ENCODE peak calls at places on chromosomes 7 and 10, in ten cellular contexts. S, R, Q, J, T, P, D, Z, N and X are unnamed samples.

GRCh38 chr10:28331821-28332220 is 29.0 kb upstream of the MPP7 start:
- DNase-seq in P (no peak), S (no peak), J (no peak), T (no peak), Z (no peak), Q (no peak), N (no peak), R (no peak), D (no peak), X (no peak)

GRCh38 chr7:72161534-72161933 is 250.6 kb downstream of the CALN1 start:
- DNase-seq in S (no peak), D (no peak), J (no peak), P (no peak), T (no peak), Q (no peak), N (no peak), Z (no peak), R (no peak), X (no peak)

GRCh38 chr10:130171196-130171595 is 35.0 kb downstream of the GLRX3 start:
- DNase-seq in D (no peak), T (no peak), R (no peak), Z (no peak), J (no peak), N (no peak), S (no peak), P (no peak), Q (no peak), X (no peak)

GRCh38 chr10:22552888-22553378 is 161.4 kb downstream of the PIP4K2A start:
- DNase-seq in J (no peak), Q (no peak), N (peak), D (peak), T (no peak), R (no peak), Z (no peak), P (no peak), S (peak), X (no peak)

GRCh38 chr10:77925795-77926565 is 575 bp downstream of the DLG5 start:
- DNase-seq in J (no peak), T (peak), S (peak), R (peak), N (peak), D (peak), Z (no peak), P (peak), Q (peak), X (peak)

GRCh38 chr10:75288140-75288711 is 52.5 kb upstream of the COMTD1 start:
- DNase-seq in P (no peak), T (no peak), D (no peak), Z (no peak), R (no peak), N (no peak), J (no peak), S (no peak), Q (no peak), X (no peak)

GRCh38 chr10:92130622-92131270 is 160.1 kb downstream of the CPEB3 start:
- DNase-seq in J (no peak), R (no peak), Q (no peak), S (no peak), D (no peak), P (no peak), T (no peak), N (no peak), Z (no peak), X (no peak)

GRCh38 chr10:115355162-115355760 is 262.1 kb downstream of the ATRNL1 start:
- DNase-seq in Z (no peak), P (no peak), Q (no peak), D (peak), J (no peak), S (no peak), T (peak), N (no peak), R (no peak), X (no peak)

DNA sequence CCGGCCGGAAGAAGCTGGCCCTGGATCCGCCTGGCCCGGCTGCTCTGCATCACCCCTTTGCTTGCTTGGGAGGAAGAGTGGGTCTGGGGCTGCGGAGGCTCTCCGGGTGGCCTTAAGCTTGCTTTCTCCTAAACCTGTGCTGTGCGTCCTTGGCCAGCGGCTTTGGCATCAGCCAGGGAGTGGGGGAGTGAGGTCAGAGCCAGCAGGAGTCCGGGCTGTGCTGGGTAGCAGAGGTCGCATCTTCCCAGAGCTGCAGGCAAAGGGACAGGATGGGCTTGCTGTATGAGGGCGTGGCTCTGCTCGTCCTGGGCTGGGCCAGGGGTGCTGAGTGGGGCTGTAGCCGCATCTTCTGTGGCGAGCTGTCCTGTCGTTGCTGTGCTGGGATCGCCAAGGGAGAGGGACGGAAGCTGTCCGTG is 21.1 kb downstream of the BNIP3 start:
- DNase-seq in S (no peak), J (no peak), Z (no peak), R (no peak), Q (no peak), N (no peak), P (no peak), D (no peak), T (no peak), X (no peak)
- TF ChIP-seq POLR2A in S (no peak), J (no peak), Z (no peak), R (no peak), Q (no peak), N (no peak), P (no peak), D (no peak), T (no peak), X (no peak)

DNA sequence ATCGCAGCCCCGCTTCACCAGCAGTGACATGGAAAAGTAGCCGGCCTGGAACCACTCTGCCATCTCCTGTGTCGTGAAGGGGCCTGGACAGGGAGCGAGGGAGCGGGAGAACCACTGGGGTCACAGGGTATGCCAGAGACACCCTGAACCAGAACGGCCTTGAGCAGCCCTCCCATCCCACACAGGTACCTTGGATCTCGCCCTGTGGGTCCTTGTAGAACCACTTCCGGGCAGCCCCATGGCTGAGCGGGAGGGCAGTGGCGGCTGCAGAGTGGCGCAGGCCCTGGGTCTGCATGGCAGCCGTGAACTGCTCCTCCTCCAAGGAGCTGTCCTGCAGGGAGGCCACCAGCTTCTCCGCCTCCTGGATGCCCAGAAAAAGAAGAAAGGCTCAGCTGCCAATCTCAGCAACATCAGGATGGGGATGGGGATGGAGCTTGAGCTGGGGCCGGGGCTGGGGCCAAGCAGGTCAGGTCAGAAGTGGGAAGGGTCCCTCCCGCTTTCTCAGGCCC is 9.5 kb downstream of the GIGYF1 start:
- DNase-seq in T (no peak), D (no peak), N (no peak), Q (no peak), S (no peak), J (no peak), P (no peak), R (no peak), Z (no peak), X (peak)
- TF ChIP-seq POLR2A in T (no peak), D (no peak), N (no peak), Q (no peak), S (no peak), J (no peak), P (no peak), R (no peak), Z (no peak), X (no peak)

DNA sequence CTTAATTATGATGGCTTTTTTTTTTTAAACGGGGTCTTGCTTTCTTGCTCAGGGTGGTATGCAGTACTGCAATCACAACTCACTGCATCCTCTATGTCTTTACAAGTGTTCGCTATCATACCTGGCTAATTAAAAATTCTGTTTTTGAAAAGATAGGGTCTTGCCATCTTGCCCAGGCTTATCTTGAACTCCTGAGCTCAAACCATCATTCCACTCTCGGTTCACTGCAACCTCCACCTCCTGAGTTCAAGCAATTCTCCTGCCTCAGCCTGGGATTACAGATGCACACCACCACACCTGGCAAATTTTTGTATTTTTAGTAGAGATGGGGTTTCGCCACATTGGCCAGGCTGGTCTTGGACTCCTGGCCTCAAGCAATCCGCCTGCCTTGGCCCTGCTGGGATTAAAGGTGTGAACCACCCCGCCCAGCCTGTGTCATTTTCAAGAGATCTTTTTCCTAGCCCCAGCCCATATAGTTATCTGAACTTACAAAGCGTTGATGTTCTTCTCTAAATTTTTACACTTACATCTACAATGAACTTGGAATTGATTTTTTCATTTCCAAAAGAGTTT is 6.0 kb downstream of the HNRNPF start:
- DNase-seq in Q (no peak), P (no peak), R (no peak), D (no peak), N (no peak), J (no peak), Z (no peak), T (peak), S (no peak), X (no peak)
- TF ChIP-seq POLR2A in Q (no peak), P (no peak), R (no peak), D (no peak), N (no peak), J (no peak), Z (no peak), T (no peak), S (no peak), X (no peak)

GRCh38 chr7:32204361-32205018 is 134.3 kb upstream of the PDE1C start:
- DNase-seq in N (no peak), T (peak), S (peak), J (peak), R (no peak), D (peak), Z (peak), P (peak), Q (peak), X (no peak)
- TF ChIP-seq POLR2A in N (no peak), T (no peak), S (no peak), J (no peak), R (no peak), D (no peak), Z (no peak), P (no peak), Q (no peak), X (no peak)